ENCODE peak calls at places on chromosome 17, in ten cellular contexts. A, J, Y, W, S, L, U, G, X and R are unnamed samples.

GRCh38 chr17:18186271-18186982 is 2.8 kb downstream of the ALKBH5 start:
- DNase-seq in A (no peak), J (no peak), Y (no peak), W (peak; percentile 35), S (no peak), L (no peak), U (no peak), G (no peak), X (no peak), R (no peak)

GRCh38 chr17:71084219-71084618 is 914.9 kb downstream of the KCNJ2 start:
- DNase-seq in A (peak; percentile 49), J (peak; percentile 26), Y (no peak), W (peak; percentile 9), S (no peak), L (peak; percentile 46), U (no peak), G (no peak), X (peak; percentile 35), R (no peak)

GRCh38 chr17:48552453-48553189 is 7.7 kb upstream of the HOXB2 start:
- DNase-seq in A (no peak), J (no peak), Y (no peak), W (peak; percentile 72), S (no peak), L (no peak), U (no peak), G (no peak), X (peak; percentile 68), R (no peak)

GRCh38 chr17:7478276-7479138 is 924 bp downstream of the ZBTB4 start:
- DNase-seq in A (peak; percentile 24), J (peak; percentile 45), Y (peak; percentile 87), W (peak; percentile 24), S (no peak), L (peak; percentile 62), U (peak; percentile 57), G (no peak), X (no peak), R (no peak)

GRCh38 chr17:58475985-58476384 is 12.2 kb downstream of the HSF5 start:
- DNase-seq in A (no peak), J (no peak), Y (no peak), W (no peak), S (no peak), L (no peak), U (no peak), G (no peak), X (no peak), R (no peak)

GRCh38 chr17:79952915-79953314 is 82.8 kb downstream of the TBC1D16 start:
- DNase-seq in A (no peak), J (no peak), Y (no peak), W (no peak), S (no peak), L (no peak), U (no peak), G (no peak), X (no peak), R (no peak)

GRCh38 chr17:60586288-60586974 is 13.6 kb upstream of the PPM1D start:
- DNase-seq in A (no peak), J (no peak), Y (no peak), W (no peak), S (no peak), L (no peak), U (no peak), G (no peak), X (no peak), R (no peak)

GRCh38 chr17:8393470-8394231 is 4.0 kb downstream of the RNF222 start:
- DNase-seq in A (peak; percentile 87), J (peak; percentile 27), Y (no peak), W (no peak), S (no peak), L (peak; percentile 52), U (no peak), G (no peak), X (peak; percentile 84), R (no peak)

GRCh38 chr17:29054835-29055234 is 11.9 kb downstream of the PIPOX start:
- DNase-seq in A (no peak), J (no peak), Y (no peak), W (no peak), S (no peak), L (no peak), U (no peak), G (no peak), X (no peak), R (no peak)

GRCh38 chr17:67585077-67585602 is 132.6 kb upstream of the NOL11 start:
- DNase-seq in A (peak; percentile 67), J (no peak), Y (no peak), W (no peak), S (no peak), L (no peak), U (no peak), G (no peak), X (peak; percentile 4), R (no peak)

GRCh38 chr17:80223142-80223815 is 3.1 kb downstream of the SLC26A11 start:
- DNase-seq in A (no peak), J (no peak), Y (peak; percentile 67), W (no peak), S (no peak), L (no peak), U (no peak), G (no peak), X (no peak), R (no peak)

GRCh38 chr17:1707107-1707506 is 3.1 kb downstream of the TLCD2 start:
- DNase-seq in A (no peak), J (no peak), Y (no peak), W (no peak), S (no peak), L (no peak), U (no peak), G (no peak), X (no peak), R (no peak)

DNA sequence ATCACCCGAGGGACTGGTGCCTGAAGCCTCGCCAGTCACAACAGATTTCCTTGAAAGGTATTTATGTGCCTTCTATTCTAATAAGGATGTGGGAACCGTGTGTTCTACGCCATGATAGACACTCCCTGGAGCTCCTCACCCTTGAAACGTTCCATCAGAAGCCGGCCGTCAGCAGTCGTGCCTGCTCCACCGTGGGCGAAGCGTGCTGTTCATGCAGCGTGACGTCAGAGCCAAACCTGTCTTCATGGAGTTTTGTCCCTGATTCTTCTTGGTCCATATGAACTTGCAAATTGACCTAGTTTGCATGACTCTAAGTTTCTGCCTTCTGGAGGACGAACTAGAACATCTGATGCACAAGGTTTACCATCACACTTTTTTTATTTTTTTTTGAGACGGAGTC is 4.5 kb upstream of the PPP1R27 start:
- DNase-seq in A (no peak), J (no peak), Y (no peak), W (no peak), S (no peak), L (no peak), U (no peak), G (no peak), X (no peak), R (no peak)
- H3K4me3 ChIP-seq in A (no peak overlapping the region), J (no peak overlapping the region), Y (no peak overlapping the region), W (no peak overlapping the region), S (no peak overlapping the region), L (no peak overlapping the region), U (no peak overlapping the region), G (no peak overlapping the region), X (no peak overlapping the region), R (no peak overlapping the region)

DNA sequence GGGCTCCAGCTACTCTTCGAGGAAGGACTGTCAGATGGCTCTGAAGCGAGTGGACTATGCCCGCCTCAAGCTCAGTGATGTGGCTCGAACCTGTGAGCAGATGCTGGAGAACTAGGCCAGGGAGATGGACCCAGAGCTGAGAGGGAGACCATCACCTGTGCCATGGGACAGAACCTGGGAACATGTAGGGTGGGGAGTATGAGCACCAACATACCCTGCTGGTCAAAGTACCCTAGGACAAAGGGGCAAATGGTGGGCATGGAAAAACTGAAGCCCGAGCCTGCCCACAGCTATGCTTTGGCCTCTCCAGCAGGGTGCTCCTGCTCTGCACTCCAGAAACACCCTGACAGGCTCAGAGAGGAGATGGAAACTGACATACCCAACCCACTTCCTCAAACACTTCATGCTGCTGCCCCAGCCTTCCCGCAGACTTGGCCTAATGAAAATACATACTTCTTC is 1.9 kb downstream of the MED11 start:
- DNase-seq in A (no peak), J (peak; percentile 82), Y (peak; percentile 53), W (no peak), S (no peak), L (no peak), U (no peak), G (no peak), X (no peak), R (peak; percentile 63)
- TF ChIP-seq CTCF in A (peak; percentile 6), J (peak; percentile 53), Y (no peak), W (peak; percentile 18), S (no peak), L (no peak), U (no peak), G (no peak), X (no peak), R (peak; percentile 64)

GRCh38 chr17:72110953-72111339 is 9.9 kb upstream of the SOX9 start:
- DNase-seq in A (no peak), J (no peak), Y (no peak), W (no peak), S (no peak), L (peak; percentile 35), U (no peak), G (no peak), X (no peak), R (no peak)
- H3K4me3 ChIP-seq in A (no peak overlapping the region), J (no peak overlapping the region), Y (no peak overlapping the region), W (no peak overlapping the region), S (peak overlapping the region; percentile 55), L (no peak overlapping the region), U (peak overlapping the region; percentile 28), G (peak overlapping the region; percentile 38), X (no peak overlapping the region), R (no peak overlapping the region)

GRCh38 chr17:64300566-64300965 is 37.5 kb upstream of the TEX2 start:
- DNase-seq in A (no peak), J (no peak), Y (no peak), W (no peak), S (no peak), L (no peak), U (no peak), G (no peak), X (no peak), R (no peak)

GRCh38 chr17:64295146-64295545 is 32.1 kb upstream of the TEX2 start:
- DNase-seq in A (no peak), J (no peak), Y (no peak), W (no peak), S (no peak), L (no peak), U (no peak), G (no peak), X (no peak), R (no peak)

GRCh38 chr17:64296246-64296645 is 33.2 kb upstream of the TEX2 start:
- DNase-seq in A (no peak), J (no peak), Y (no peak), W (peak; percentile 28), S (no peak), L (no peak), U (no peak), G (no peak), X (no peak), R (no peak)

DNA sequence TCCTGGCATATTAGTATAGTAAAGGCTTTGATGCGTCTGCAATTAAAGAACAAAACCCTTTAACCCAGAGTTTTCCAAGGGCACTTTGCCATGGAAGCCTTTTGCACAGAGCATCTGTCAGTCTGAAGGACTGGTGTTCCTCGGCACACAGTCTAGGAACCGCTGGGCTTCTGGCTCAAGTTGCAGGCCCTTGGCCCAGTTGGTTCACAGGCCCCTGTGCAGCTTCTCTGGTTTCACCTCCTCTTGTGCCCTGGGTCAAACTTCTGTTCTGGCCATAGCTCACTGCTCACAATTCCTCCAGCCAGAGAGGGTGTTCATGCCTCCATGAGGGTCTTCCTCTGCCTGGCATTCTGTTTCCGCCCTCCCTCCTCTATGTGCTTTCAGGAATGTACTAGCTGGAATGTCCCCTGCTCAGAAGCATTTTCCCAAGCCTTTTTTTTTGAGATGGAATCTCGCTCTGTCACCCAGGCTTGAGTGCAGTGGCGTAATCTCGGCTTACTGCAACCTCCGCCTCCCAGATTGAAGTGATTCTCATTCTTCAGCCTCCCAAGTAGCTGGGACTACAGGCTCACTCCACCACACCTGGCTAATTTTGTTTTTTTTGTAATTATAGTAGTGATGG is 34.5 kb upstream of the TEX2 start:
- DNase-seq in A (no peak), J (no peak), Y (no peak), W (no peak), S (no peak), L (no peak), U (no peak), G (no peak), X (no peak), R (no peak)
- TF ChIP-seq CTCF in A (no peak), J (no peak), Y (no peak), W (no peak), S (no peak), L (no peak), U (no peak), G (no peak), X (no peak), R (no peak)